ENCODE peak calls at places on chromosomes 6 and 20, in six cellular contexts. One of them, this sample, is unnamed.

GRCh38 chr6:5518936-5519491 is 257.7 kb downstream of the FARS2 start:
- DNase-seq in H54: no peak
- DNase-seq in GM03348: no peak
- DNase-seq in fibroblast of mammary gland: no peak
- DNase-seq in COLO829: no peak
- DNase-seq in ACHN: no peak
- DNase-seq in this sample: no peak

GRCh38 chr6:18497006-18497405 is 109.9 kb downstream of the RNF144B start:
- DNase-seq in fibroblast of mammary gland: no peak
- DNase-seq in H54: no peak
- DNase-seq in ACHN: no peak
- DNase-seq in COLO829: no peak
- DNase-seq in GM03348: no peak
- DNase-seq in this sample: no peak

GRCh38 chr20:34220581-34220980 is 20.6 kb upstream of the ASIP start:
- DNase-seq in fibroblast of mammary gland: peak
- DNase-seq in H54: no peak
- DNase-seq in GM03348: peak
- DNase-seq in COLO829: peak
- DNase-seq in ACHN: no peak
- DNase-seq in this sample: no peak

GRCh38 chr6:125046107-125046925 is 84.1 kb downstream of the RNF217 start:
- DNase-seq in GM03348: no peak
- DNase-seq in H54: no peak
- DNase-seq in ACHN: no peak
- DNase-seq in COLO829: no peak
- DNase-seq in fibroblast of mammary gland: no peak
- DNase-seq in this sample: no peak

GRCh38 chr6:39852324-39852723 is 60.1 kb downstream of the DAAM2 start:
- DNase-seq in ACHN: no peak
- DNase-seq in fibroblast of mammary gland: no peak
- DNase-seq in GM03348: no peak
- DNase-seq in COLO829: no peak
- DNase-seq in H54: no peak
- DNase-seq in this sample: no peak

GRCh38 chr6:45493761-45494160 is 116.0 kb upstream of the SUPT3H start:
- DNase-seq in GM03348: no peak
- DNase-seq in fibroblast of mammary gland: peak
- DNase-seq in COLO829: no peak
- DNase-seq in H54: no peak
- DNase-seq in ACHN: no peak
- DNase-seq in this sample: no peak

GRCh38 chr6:140283197-140283596 is 908.7 kb upstream of the CITED2 start:
- DNase-seq in ACHN: no peak
- DNase-seq in H54: no peak
- DNase-seq in GM03348: no peak
- DNase-seq in COLO829: peak
- DNase-seq in fibroblast of mammary gland: no peak
- DNase-seq in this sample: no peak

GRCh38 chr6:13538084-13538483 is 36.3 kb upstream of the SIRT5 start:
- DNase-seq in ACHN: peak
- DNase-seq in H54: peak
- DNase-seq in fibroblast of mammary gland: peak
- DNase-seq in GM03348: peak
- DNase-seq in COLO829: peak
- DNase-seq in this sample: peak

GRCh38 chr6:28747631-28748157 is 176.1 kb downstream of the TRIM27 start:
- DNase-seq in fibroblast of mammary gland: peak
- DNase-seq in ACHN: peak
- DNase-seq in H54: no peak
- DNase-seq in GM03348: peak
- DNase-seq in COLO829: peak
- DNase-seq in this sample: peak

GRCh38 chr20:20010639-20011500 is 6.3 kb upstream of the NAA20 start:
- DNase-seq in ACHN: no peak
- DNase-seq in H54: no peak
- DNase-seq in GM03348: peak
- DNase-seq in COLO829: peak
- DNase-seq in fibroblast of mammary gland: peak
- DNase-seq in this sample: no peak

GRCh38 chr6:168374051-168374502 is 54.5 kb upstream of the DACT2 start:
- DNase-seq in fibroblast of mammary gland: no peak
- DNase-seq in H54: no peak
- DNase-seq in COLO829: no peak
- DNase-seq in ACHN: no peak
- DNase-seq in GM03348: no peak
- DNase-seq in this sample: no peak

GRCh38 chr6:11246722-11247121 is 14.3 kb upstream of the NEDD9 start:
- DNase-seq in COLO829: no peak
- DNase-seq in H54: no peak
- DNase-seq in ACHN: no peak
- DNase-seq in fibroblast of mammary gland: no peak
- DNase-seq in GM03348: no peak
- DNase-seq in this sample: no peak

GRCh38 chr20:59149678-59150504 is 13.7 kb upstream of the ZNF831 start:
- DNase-seq in H54: no peak
- DNase-seq in fibroblast of mammary gland: no peak
- DNase-seq in ACHN: no peak
- DNase-seq in GM03348: no peak
- DNase-seq in COLO829: no peak
- DNase-seq in this sample: no peak

GRCh38 chr6:89921197-89921596 is 26.9 kb downstream of the GJA10 start:
- DNase-seq in ACHN: no peak
- DNase-seq in COLO829: no peak
- DNase-seq in GM03348: no peak
- DNase-seq in fibroblast of mammary gland: no peak
- DNase-seq in H54: no peak
- DNase-seq in this sample: no peak

This sample was measured in SW 1271.